ENCODE peak calls at places on chromosome 7, in nine cellular contexts. R is tibial artery, U is IMR-90, I is astrocyte of the spinal cord, A is dorsolateral prefrontal cortex, N is thoracic aorta, J is breast epithelium, Z is GM12865, F is mammary epithelial cell. B is an unnamed sample.

GRCh38 chr7:48839108-48839507 is 85.2 kb upstream of the CDC14C start:
- DNase-seq in R (no peak), U (no peak), I (no peak), A (no peak), N (no peak), J (no peak), Z (no peak), F (peak), B (no peak)

GRCh38 chr7:112204072-112204775 is 2.0 kb downstream of the DOCK4 start:
- DNase-seq in R (no peak), U (no peak), I (peak), A (no peak), N (no peak), J (no peak), Z (no peak), F (peak), B (peak)

GRCh38 chr7:9498303-9498702 is 1064.9 kb downstream of the NXPH1 start:
- DNase-seq in R (no peak), U (no peak), I (no peak), A (no peak), N (no peak), J (no peak), Z (no peak), F (no peak), B (no peak)

GRCh38 chr7:6637544-6638229 is 569 bp downstream of the ZNF316 start:
- DNase-seq in R (no peak), U (peak), I (peak), A (no peak), N (no peak), J (no peak), Z (peak), F (no peak), B (peak)

GRCh38 chr7:73423519-73424485 is 9.8 kb upstream of the FZD9 start:
- DNase-seq in R (no peak), U (peak), I (peak), A (no peak), N (no peak), J (peak), Z (peak), F (no peak), B (no peak)

GRCh38 chr7:47942132-47942531 is 6.1 kb downstream of the PKD1L1 start:
- DNase-seq in R (no peak), U (no peak), I (no peak), A (no peak), N (no peak), J (no peak), Z (no peak), F (no peak), B (peak)

GRCh38 chr7:101614939-101615302 is 14.2 kb downstream of the MYL10 start:
- DNase-seq in R (peak), U (no peak), I (no peak), A (no peak), N (peak), J (no peak), Z (no peak), F (peak), B (no peak)

GRCh38 chr7:80783177-80783687 is 135.6 kb downstream of the SEMA3C start:
- DNase-seq in R (no peak), U (no peak), I (no peak), A (no peak), N (no peak), J (no peak), Z (no peak), F (no peak), B (no peak)

DNA sequence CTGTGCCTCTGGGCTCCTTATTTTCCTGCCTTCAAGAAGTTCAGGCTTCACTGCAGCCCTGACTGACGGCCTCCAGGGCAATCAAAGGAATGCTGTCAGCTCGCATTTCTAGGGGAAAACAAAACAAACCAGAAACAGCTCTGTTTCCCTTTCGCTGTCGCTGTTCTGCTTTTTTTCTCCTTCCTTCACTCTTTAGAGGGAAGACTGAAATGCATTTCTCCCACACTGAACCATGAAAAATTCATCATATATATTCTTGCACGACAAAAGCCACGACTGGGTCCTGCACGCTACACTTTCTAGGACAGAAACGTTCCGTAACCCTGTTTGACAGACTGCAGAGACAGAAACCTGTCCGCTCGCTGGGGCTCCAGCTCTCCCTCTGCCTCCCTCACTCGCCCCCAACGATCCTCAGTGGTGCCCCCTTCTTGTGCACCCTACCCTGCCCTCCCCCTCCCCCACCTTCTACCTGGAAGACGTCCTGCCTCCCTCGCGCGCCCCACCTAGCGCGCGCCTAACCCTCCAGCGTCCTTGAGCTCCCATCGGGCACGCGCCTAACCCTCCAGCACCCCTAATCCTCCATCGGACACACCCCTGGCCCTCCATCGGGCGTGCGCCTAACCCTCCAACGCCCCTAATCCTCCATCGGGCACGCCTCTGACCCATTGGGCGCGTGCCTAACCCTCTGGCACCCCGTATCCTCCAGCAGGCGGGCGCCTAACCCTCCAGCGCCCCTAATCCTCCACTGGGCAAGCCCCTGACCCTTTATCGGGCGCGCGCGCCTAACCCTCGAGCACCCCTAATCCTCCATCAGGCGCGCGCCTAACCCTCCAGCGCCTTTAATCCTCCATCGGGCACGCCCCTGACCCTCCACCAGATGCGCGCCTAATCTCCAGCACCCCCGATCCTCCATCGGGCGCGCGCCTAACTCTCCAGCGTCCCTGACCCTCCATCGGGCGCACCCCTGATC is 37.1 kb downstream of the SVOPL start:
- DNase-seq in R (no peak), U (no peak), I (peak), A (no peak), N (no peak), J (no peak), Z (no peak), F (no peak), B (peak)
- H3K4me3 ChIP-seq in R (peak), U (peak), I (peak), A (peak), N (peak), J (peak), Z (no peak), F (peak), B (peak)

DNA sequence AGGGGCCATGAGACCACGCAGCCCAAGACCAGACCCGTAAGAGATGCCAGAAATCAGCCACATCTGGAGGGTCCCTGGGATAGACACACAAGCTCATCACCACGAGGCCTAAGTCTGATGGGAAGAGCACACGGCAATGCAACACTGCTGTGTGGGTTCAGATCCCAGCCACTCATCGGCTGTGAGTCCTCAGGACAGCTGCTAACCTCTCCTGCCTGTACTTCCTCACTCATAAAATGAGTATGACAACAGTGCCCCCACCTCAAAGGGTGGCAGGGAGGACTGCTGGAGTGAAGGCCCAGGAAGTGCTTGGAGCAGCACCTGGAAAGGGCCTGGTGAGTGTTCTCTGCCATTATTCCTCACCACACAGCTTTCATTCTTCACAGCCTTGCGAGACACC is 60.9 kb downstream of the MAD1L1 start:
- DNase-seq in R (no peak), U (no peak), I (no peak), A (no peak), N (no peak), J (no peak), Z (no peak), F (no peak), B (no peak)
- TF ChIP-seq CTCF in R (no peak), U (no peak), I (no peak), A (no peak), N (no peak), J (no peak), Z (no peak), F (no peak), B (no peak)

GRCh38 chr7:24477376-24477775 is 95.9 kb upstream of the PALS2 start:
- DNase-seq in R (no peak), U (no peak), I (no peak), A (no peak), N (no peak), J (no peak), Z (no peak), F (no peak), B (no peak)
- H3K4me3 ChIP-seq in R (peak), U (no peak), I (no peak), A (no peak), N (peak), J (no peak), Z (no peak), F (no peak), B (no peak)

DNA sequence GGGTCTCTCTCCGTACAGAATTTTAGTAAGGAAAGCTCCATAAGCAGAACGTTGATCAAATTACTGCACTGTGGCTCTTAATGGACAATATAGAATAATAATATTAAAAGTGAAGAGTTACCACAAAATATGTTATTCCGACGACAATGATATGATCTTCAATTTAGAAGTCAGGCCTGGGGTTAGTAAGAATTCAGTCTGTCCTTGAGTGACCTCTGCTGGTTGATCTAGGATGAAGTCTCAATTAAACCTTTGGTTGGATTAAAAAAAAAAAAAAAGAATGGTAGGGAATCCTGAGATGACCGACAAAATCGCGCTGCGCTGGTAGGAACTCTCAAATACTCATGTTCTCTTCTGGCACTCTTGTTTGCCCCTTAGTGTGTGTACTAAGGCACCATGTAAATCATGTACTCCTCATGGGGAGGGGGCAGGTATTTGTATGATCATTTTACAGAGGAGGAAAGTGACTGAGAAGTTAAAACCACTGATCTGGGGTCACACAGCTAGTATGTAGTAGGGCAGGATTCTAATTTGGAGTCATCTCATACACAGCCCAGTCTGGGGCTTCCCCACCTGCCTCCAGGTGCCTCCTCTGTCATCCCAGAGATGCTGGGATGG is 161.3 kb upstream of the NPVF start:
- DNase-seq in R (no peak), U (peak), I (peak), A (no peak), N (no peak), J (no peak), Z (peak), F (peak), B (peak)
- TF ChIP-seq CTCF in R (peak), U (peak), I (peak), A (peak), N (peak), J (peak), Z (peak), F (peak), B (peak)

DNA sequence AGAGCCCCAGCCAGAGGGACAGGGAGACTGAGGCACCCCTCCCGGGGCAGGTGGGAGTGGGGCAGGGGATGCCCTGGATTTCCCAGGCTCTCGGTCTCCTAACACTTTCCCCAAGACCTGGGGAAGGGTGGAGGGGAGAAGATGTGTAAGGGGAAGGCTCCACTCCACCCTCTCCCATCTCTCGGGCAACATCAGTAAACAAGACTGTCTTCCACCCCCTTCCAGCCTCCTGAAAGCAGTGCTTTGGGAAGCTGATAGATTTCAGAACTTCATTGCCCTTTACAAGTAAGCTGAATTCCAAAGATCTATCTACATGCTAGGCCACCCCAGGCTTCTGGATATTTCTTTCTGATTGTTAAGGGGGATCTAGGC is 3.7 kb downstream of the FLNC start:
- DNase-seq in R (no peak), U (no peak), I (no peak), A (no peak), N (no peak), J (no peak), Z (no peak), F (no peak), B (peak)
- H3K4me3 ChIP-seq in R (no peak), U (peak), I (peak), A (no peak), N (peak), J (no peak), Z (no peak), F (no peak), B (no peak)

B was measured in fibroblast of pulmonary artery.